ENCODE peak calls at places on chromosomes 11 and 22, in four cellular contexts. C is endothelial cell of umbilical vein, O is HCT116, U is GM12878. T is an unnamed sample.

GRCh38 chr11:11857769-11858168 is 16.0 kb downstream of the USP47 start:
- DNase-seq in O (no peak), C (no peak), U (no peak), T (no peak)

GRCh38 chr11:126925321-126926093 is 75.1 kb downstream of the KIRREL3 start:
- DNase-seq in O (no peak), C (no peak), U (no peak), T (no peak)

GRCh38 chr11:45926001-45926401 is 3.5 kb downstream of the LARGE2 start:
- DNase-seq in O (no peak), C (no peak), U (no peak), T (no peak)

GRCh38 chr11:116855413-116855812 is 18.0 kb upstream of the APOA1 start:
- DNase-seq in C (no peak), O (no peak), U (no peak), T (no peak)

GRCh38 chr11:43541993-43542392 is 138.5 kb upstream of the HSD17B12 start:
- DNase-seq in C (no peak), U (no peak), O (no peak), T (no peak)

GRCh38 chr11:64312947-64313346 is 4.4 kb downstream of the TRMT112 start:
- DNase-seq in U (no peak), C (no peak), O (no peak), T (no peak)

GRCh38 chr22:38172489-38173155 is 9.0 kb downstream of the PLA2G6 start:
- DNase-seq in U (no peak), O (no peak), C (peak), T (no peak)

GRCh38 chr11:44622190-44622650 is 56.8 kb downstream of the CD82 start:
- DNase-seq in U (no peak), O (no peak), C (no peak), T (no peak)

GRCh38 chr11:64539711-64540420 is 51.2 kb upstream of the SLC22A12 start:
- DNase-seq in O (no peak), U (no peak), C (no peak), T (no peak)

GRCh38 chr22:49419661-49420060 is 408.0 kb downstream of the BRD1 start:
- DNase-seq in U (no peak), C (no peak), O (no peak), T (no peak)

GRCh38 chr11:13344818-13345217 is 67.2 kb downstream of the BMAL1 start:
- DNase-seq in C (no peak), O (no peak), U (no peak), T (no peak)

GRCh38 chr11:15969281-15969680 is 387.1 kb downstream of the SOX6 start:
- DNase-seq in C (peak), O (no peak), U (peak), T (no peak)

GRCh38 chr22:30867746-30868662 is 100.6 kb downstream of the MORC2 start:
- DNase-seq in C (no peak), O (no peak), U (no peak), T (no peak)
- TF ChIP-seq POLR2AphosphoS5 in C (no peak), O (no peak), U (no peak), T (no peak)

GRCh38 chr11:92329644-92330043 is 105.0 kb downstream of the FAT3 start:
- DNase-seq in U (no peak), O (no peak), C (no peak), T (no peak)
- H3K9ac ChIP-seq in U (no peak), O (no peak), C (no peak), T (no peak)

GRCh38 chr11:77095551-77096490 is 6.8 kb upstream of the OMP start:
- DNase-seq in U (no peak), O (no peak), C (no peak), T (no peak)
- TF ChIP-seq POLR2AphosphoS5 in U (no peak), O (no peak), C (no peak), T (no peak)

GRCh38 chr11:6818967-6819366 is 19.5 kb upstream of the OR6A2 start:
- DNase-seq in O (no peak), U (no peak), C (no peak), T (no peak)
- H3K9ac ChIP-seq in O (no peak), U (no peak), C (no peak), T (no peak)

DNA sequence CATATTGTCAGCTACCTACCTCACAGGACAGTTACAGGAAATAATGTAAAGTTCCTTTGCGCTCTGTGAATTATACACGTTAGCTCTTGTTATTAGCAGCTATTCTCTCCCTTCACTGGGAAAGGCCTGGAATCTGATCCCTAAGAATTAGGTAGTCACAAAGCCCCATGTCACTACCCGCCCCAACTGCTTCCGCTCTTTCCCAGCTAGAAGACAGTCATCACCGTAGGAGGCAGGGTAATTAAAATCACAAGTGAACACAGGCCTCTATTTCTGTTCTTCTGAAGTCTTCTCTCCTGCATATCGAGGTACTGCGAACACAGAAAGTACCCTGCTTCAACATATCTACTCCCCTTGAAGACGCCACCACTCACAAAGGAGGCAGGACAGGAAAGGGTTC is 12.6 kb upstream of the AHNAK start:
- DNase-seq in U (no peak), O (no peak), C (no peak), T (no peak)
- TF ChIP-seq POLR2AphosphoS5 in U (no peak), O (no peak), C (no peak), T (no peak)

GRCh38 chr11:112162761-112163669 is 879 bp downstream of the IL18 start:
- DNase-seq in O (no peak), C (no peak), U (no peak), T (no peak)

GRCh38 chr11:112165049-112165448 is 1.2 kb upstream of the IL18 start:
- DNase-seq in U (no peak), C (peak), O (no peak), T (no peak)

GRCh38 chr11:112166561-112166960 is 611 bp upstream of the TEX12 start:
- DNase-seq in U (no peak), C (no peak), O (no peak), T (no peak)

GRCh38 chr11:112161012-112161411 is 2.9 kb downstream of the IL18 start:
- DNase-seq in U (no peak), C (no peak), O (no peak), T (no peak)

DNA sequence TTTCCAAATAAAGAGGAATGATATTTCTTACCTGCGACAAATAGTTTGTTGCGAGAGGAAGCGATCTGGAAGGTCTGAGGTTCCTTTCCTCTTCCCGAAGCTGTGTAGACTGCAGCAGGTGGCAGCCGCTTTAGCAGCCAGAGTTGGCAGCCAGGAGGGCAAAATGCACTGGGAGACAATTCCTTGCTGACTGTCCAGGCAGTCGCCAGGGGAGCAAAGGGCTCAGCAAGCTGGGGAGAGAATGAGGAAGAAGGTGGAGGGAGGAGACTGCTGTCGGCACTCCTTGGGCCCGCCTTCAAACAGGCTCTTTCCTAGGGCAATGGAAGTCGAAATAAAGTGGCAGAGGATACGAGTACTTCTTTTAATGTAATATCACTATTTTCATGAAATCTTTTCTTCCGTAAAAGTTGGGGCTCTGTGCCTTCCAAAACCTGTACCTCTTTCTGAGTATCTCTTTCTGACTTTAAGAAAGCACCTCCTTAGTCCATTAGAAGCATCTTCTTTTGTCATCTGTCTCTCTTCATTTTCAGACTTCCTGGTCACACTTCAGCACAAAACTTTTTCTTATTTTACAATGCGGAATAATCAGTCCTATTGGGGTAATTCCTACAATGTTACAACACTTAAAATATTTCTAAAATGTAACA is at the start of gene IL18:
- DNase-seq in U (no peak), O (peak), C (no peak), T (no peak)
- H3K9ac ChIP-seq in U (no peak), O (peak), C (no peak), T (no peak)

GRCh38 chr11:35373284-35373933 is 45.9 kb downstream of the SLC1A2 start:
- DNase-seq in U (no peak), O (no peak), C (no peak), T (no peak)

GRCh38 chr11:35375332-35376125 is 43.8 kb downstream of the SLC1A2 start:
- DNase-seq in O (no peak), U (no peak), C (no peak), T (no peak)

GRCh38 chr11:35377262-35377661 is 42.1 kb downstream of the SLC1A2 start:
- DNase-seq in U (no peak), C (no peak), O (no peak), T (no peak)

GRCh38 chr11:35372565-35373283 is 46.6 kb downstream of the SLC1A2 start:
- DNase-seq in O (no peak), C (no peak), U (no peak), T (no peak)

GRCh38 chr11:35376613-35377012 is 42.7 kb downstream of the SLC1A2 start:
- DNase-seq in O (no peak), C (peak), U (no peak), T (no peak)
- TF ChIP-seq POLR2AphosphoS5 in O (no peak), C (no peak), U (no peak), T (no peak)

DNA sequence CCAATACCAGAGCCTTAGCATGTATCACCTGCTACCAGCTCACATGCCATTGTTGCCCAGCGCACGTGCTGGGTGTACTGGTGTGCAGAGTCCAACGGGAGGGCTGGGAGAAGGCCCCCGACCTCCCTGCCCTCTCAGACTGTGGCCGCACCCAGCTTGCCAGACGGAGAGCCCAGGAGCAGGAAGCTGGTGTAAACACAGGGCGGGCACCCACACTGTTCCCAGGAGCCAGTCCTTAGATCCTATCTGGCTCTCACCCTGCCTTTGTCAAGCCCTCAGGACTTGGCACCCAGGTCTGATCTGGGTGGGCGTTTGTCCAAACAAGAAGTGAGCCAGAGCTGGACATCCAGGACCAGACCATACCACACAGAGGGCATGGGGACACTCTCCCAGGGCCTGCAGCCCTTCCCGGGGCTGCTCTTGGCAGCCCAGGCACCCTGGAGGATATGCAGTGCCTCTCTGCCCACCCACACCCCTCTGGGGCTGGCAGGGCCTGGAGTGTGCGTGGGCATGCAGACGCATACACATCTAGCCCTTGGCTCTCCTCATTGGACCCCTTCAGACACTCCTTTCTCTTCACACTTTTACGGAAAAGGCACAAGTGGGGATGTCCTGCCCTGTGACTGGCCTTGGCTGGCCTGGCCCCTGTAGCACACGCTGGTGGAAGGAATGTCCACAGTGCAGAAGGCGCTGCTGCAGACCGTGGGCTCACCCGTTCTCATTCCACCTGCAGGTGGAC is 19.9 kb upstream of the CLDN5 start:
- DNase-seq in C (no peak), O (no peak), U (no peak), T (no peak)
- H3K9ac ChIP-seq in C (no peak), O (no peak), U (no peak), T (no peak)

GRCh38 chr11:102318469-102318868 is 1.2 kb downstream of the BIRC3 start:
- DNase-seq in U (no peak), O (no peak), C (no peak), T (no peak)
- TF ChIP-seq POLR2AphosphoS5 in U (peak), O (no peak), C (no peak), T (no peak)

DNA sequence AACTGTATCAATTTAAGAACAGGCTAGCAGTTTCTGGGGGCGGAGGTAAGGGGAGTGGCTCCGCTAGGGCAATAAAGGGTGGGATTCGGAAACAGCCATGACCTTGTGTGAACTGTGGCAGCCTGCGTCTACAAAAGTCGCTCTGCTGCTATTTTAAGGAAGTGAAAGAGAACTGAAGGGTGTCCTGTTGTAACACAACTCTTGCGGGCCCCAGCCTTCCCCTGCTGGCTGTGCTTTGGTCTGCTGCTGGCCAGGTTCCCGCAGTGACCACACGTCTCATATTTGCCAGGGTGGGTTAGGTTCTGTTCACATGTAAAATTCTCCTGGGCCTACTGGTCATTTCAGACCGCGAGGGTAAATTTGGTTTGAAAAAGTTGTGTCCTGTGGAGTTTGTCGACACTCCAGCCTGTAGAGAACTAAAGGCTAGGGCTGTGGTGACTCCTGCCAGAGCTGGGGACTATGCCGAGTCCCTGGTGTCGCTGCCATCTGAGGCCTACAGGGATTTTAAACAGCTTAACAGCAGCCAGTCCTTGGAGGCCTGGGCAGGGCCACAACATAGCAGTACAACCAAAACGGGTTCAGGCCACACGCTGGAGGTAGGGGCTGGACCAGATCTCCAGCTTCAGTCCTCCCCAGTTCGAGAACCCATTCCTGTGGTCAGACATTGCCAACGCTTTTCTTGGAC is 1.1 kb upstream of the PPFIBP2 start:
- DNase-seq in C (peak), O (no peak), U (no peak), T (no peak)
- H3K9ac ChIP-seq in C (no peak), O (peak), U (peak), T (no peak)

T was measured in SK-N-MC.